ENCODE peak calls at places on chromosome 5, in nine cellular contexts. T is sigmoid colon, N is HepG2, P is stomach, V is HCT116, S is transverse colon, F is adrenal gland, Q is body of pancreas, I is tibial nerve. H is an unnamed sample.

GRCh38 chr5:136036991-136037705 is 8.4 kb downstream of the TGFBI start:
- DNase-seq in T (peak; percentile 85), N (no peak), P (no peak), V (no peak), S (peak; percentile 48), F (no peak), Q (no peak), I (no peak), H (peak; percentile 58)

GRCh38 chr5:139636207-139636792 is 11.8 kb upstream of the CXXC5 start:
- DNase-seq in T (no peak), N (no peak), P (peak; percentile 61), V (no peak), S (peak; percentile 79), F (no peak), Q (peak; percentile 60), I (no peak), H (no peak)

GRCh38 chr5:72503888-72504491 is 3.2 kb downstream of the ZNF366 start:
- DNase-seq in T (no peak), N (no peak), P (no peak), V (no peak), S (no peak), F (no peak), Q (no peak), I (no peak), H (peak; percentile 48)

GRCh38 chr5:67031689-67032088 is 164.9 kb downstream of the CD180 start:
- DNase-seq in T (no peak), N (no peak), P (no peak), V (no peak), S (no peak), F (no peak), Q (no peak), I (no peak), H (no peak)

GRCh38 chr5:95823738-95824609 is 1.4 kb upstream of the GLRX start:
- DNase-seq in T (peak; percentile 92), N (peak; percentile 89), P (peak; percentile 54), V (peak; percentile 85), S (peak; percentile 69), F (peak; percentile 91), Q (peak; percentile 29), I (peak; percentile 64), H (peak; percentile 79)

GRCh38 chr5:172868436-172868923 is 34.4 kb downstream of the ERGIC1 start:
- DNase-seq in T (no peak), N (peak; percentile 89), P (no peak), V (peak; percentile 31), S (no peak), F (no peak), Q (no peak), I (no peak), H (peak; percentile 55)

GRCh38 chr5:115450741-115451140 is 93.8 kb downstream of the FEM1C start:
- DNase-seq in T (no peak), N (no peak), P (no peak), V (no peak), S (no peak), F (no peak), Q (no peak), I (no peak), H (no peak)

GRCh38 chr5:34571380-34572041 is 84.6 kb upstream of the RAI14 start:
- DNase-seq in T (no peak), N (no peak), P (no peak), V (no peak), S (no peak), F (no peak), Q (no peak), I (no peak), H (peak; percentile 73)

GRCh38 chr5:55577353-55578060 is 42.7 kb upstream of the PLPP1 start:
- DNase-seq in T (peak; percentile 82), N (no peak), P (no peak), V (no peak), S (peak; percentile 31), F (peak; percentile 45), Q (peak; percentile 20), I (no peak), H (peak; percentile 17)

GRCh38 chr5:14896091-14896490 is 24.5 kb upstream of the ANKH start:
- DNase-seq in T (no peak), N (no peak), P (no peak), V (no peak), S (peak; percentile 58), F (no peak), Q (no peak), I (no peak), H (no peak)

GRCh38 chr5:132003170-132003744 is 8.2 kb downstream of the ACSL6 start:
- DNase-seq in T (no peak), N (peak; percentile 94), P (no peak), V (no peak), S (no peak), F (peak; percentile 80), Q (peak; percentile 50), I (no peak), H (no peak)

GRCh38 chr5:66443462-66444130 is 152.6 kb upstream of the MAST4 start:
- DNase-seq in T (no peak), N (no peak), P (no peak), V (no peak), S (no peak), F (peak; percentile 73), Q (no peak), I (no peak), H (peak; percentile 69)

GRCh38 chr5:176653401-176653800 is 6.1 kb downstream of the TSPAN17 start:
- DNase-seq in T (no peak), N (no peak), P (peak; percentile 37), V (no peak), S (no peak), F (no peak), Q (no peak), I (no peak), H (no peak)

GRCh38 chr5:75885849-75886596 is 168.8 kb upstream of the POC5 start:
- DNase-seq in T (no peak), N (no peak), P (no peak), V (no peak), S (no peak), F (no peak), Q (no peak), I (no peak), H (no peak)

GRCh38 chr5:58842851-58843250 is 260.0 kb downstream of the RAB3C start:
- DNase-seq in T (no peak), N (no peak), P (no peak), V (no peak), S (no peak), F (no peak), Q (no peak), I (no peak), H (no peak)

GRCh38 chr5:95102687-95103086 is 182.2 kb downstream of the MCTP1 start:
- DNase-seq in T (no peak), N (no peak), P (no peak), V (no peak), S (no peak), F (no peak), Q (no peak), I (no peak), H (no peak)

GRCh38 chr5:9898319-9898718 is 268.2 kb upstream of the TAS2R1 start:
- DNase-seq in T (no peak), N (peak; percentile 5), P (no peak), V (peak; percentile 8), S (peak; percentile 21), F (peak; percentile 52), Q (peak; percentile 54), I (no peak), H (no peak)

GRCh38 chr5:124704594-124705284 is 41.7 kb downstream of the ZNF608 start:
- DNase-seq in T (no peak), N (peak; percentile 23), P (no peak), V (no peak), S (no peak), F (no peak), Q (no peak), I (no peak), H (no peak)

GRCh38 chr5:170121321-170121720 is 15.6 kb downstream of the FOXI1 start:
- DNase-seq in T (no peak), N (no peak), P (no peak), V (no peak), S (no peak), F (no peak), Q (no peak), I (no peak), H (peak; percentile 29)

GRCh38 chr5:54226215-54226614 is 84.2 kb downstream of the ARL15 start:
- DNase-seq in T (no peak), N (no peak), P (no peak), V (no peak), S (no peak), F (no peak), Q (no peak), I (no peak), H (no peak)

GRCh38 chr5:141514330-141515111 is 25.6 kb downstream of the PCDHGC5 start:
- DNase-seq in T (no peak), N (no peak), P (no peak), V (no peak), S (no peak), F (no peak), Q (no peak), I (peak; percentile 18), H (peak; percentile 28)
- TF ChIP-seq POLR2A in T (no peak), N (no peak), P (no peak), V (no peak), S (no peak), F (no peak), Q (no peak), I (no peak), H (no peak)

GRCh38 chr5:23042231-23042630 is 189.1 kb upstream of the CDH12 start:
- DNase-seq in T (no peak), N (no peak), P (no peak), V (no peak), S (no peak), F (no peak), Q (no peak), I (no peak), H (no peak)
- TF ChIP-seq CTCF in T (no peak), N (no peak), P (no peak), V (no peak), S (no peak), F (no peak), Q (no peak), I (no peak), H (no peak)

GRCh38 chr5:147690595-147690994 is 91.9 kb downstream of the JAKMIP2 start:
- DNase-seq in T (no peak), N (peak; percentile 25), P (peak; percentile 30), V (peak; percentile 31), S (no peak), F (no peak), Q (peak; percentile 22), I (no peak), H (no peak)
- H3K4me1 ChIP-seq in T (peaks cover 30% of the 10 kb centered on the region), N (no peaks in the 10 kb centered on the region), P (no peaks in the 10 kb centered on the region), V (no peaks in the 10 kb centered on the region), S (no peaks in the 10 kb centered on the region), F (peaks cover 36% of the 10 kb centered on the region), Q (peaks cover 7% of the 10 kb centered on the region), I (no peaks in the 10 kb centered on the region), H (no peaks in the 10 kb centered on the region)

DNA sequence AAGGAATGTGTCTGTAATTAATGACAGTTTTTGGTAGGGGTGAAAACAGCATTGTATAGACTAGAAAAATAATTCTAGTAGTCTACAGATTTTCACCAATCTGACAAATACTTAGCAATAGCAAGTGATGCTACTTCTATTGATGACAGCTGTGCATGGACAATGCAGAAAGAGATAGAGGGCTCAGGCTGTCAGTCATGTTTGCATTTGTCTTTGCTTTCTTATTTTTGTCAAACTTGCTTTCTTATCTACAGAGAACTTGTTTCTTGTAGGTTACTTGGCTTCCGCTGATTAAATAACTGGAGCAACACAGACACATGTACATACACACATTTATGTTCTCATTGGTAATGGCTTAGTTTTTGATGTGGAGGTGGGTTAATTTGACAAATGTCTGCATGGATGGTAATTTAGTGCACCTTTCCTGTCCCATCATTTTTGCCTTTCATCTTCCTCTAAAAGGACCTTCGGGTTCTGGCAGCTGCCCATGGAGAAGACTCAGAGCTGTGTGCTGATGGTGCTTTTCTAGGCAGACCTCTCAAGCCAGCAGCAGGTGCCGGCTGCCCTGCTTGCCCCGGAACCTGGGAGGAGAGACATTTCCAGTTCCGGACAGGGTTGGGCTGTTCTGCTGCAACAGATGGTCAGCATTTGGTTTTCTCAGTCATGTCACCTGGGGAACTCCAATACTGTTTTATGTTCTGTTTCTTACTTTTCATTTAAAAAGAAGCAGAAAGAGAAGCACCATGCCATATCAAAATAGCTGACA is 28.8 kb downstream of the CAMK4 start:
- DNase-seq in T (no peak), N (no peak), P (no peak), V (no peak), S (peak; percentile 26), F (no peak), Q (no peak), I (no peak), H (no peak)
- TF ChIP-seq POLR2A in T (no peak), N (no peak), P (no peak), V (no peak), S (no peak), F (no peak), Q (no peak), I (no peak), H (no peak)

H was measured in endothelial cell of umbilical vein.